ENCODE peak calls at places on chromosomes 5 and 9, in seven cellular contexts. One of them, this sample, is unnamed.

GRCh38 chr5:36300927-36301540 is 668 bp downstream of the RANBP3L start:
- DNase-seq in heart right ventricle: no peak
- DNase-seq in left lung: no peak
- DNase-seq in breast epithelium: no peak
- DNase-seq in pancreas: peak; percentile 29
- DNase-seq in upper lobe of left lung: no peak
- DNase-seq in endodermal cell: no peak
- DNase-seq in this sample: no peak

GRCh38 chr9:135648494-135649410 is 9.4 kb upstream of the GLT6D1 start:
- DNase-seq in heart right ventricle: no peak
- DNase-seq in endodermal cell: peak; percentile 68
- DNase-seq in breast epithelium: no peak
- DNase-seq in upper lobe of left lung: no peak
- DNase-seq in left lung: no peak
- DNase-seq in pancreas: no peak
- DNase-seq in this sample: no peak

GRCh38 chr5:76145945-76146344 is 62.8 kb downstream of the SV2C start:
- DNase-seq in heart right ventricle: no peak
- DNase-seq in left lung: no peak
- DNase-seq in upper lobe of left lung: no peak
- DNase-seq in breast epithelium: no peak
- DNase-seq in endodermal cell: peak; percentile 82
- DNase-seq in pancreas: no peak
- DNase-seq in this sample: peak; percentile 46

GRCh38 chr9:132451276-132451675 is 41.3 kb downstream of the CFAP77 start:
- DNase-seq in endodermal cell: no peak
- DNase-seq in left lung: no peak
- DNase-seq in pancreas: no peak
- DNase-seq in upper lobe of left lung: no peak
- DNase-seq in breast epithelium: no peak
- DNase-seq in heart right ventricle: no peak
- DNase-seq in this sample: no peak

GRCh38 chr5:109350537-109351270 is 59.1 kb downstream of the PJA2 start:
- DNase-seq in endodermal cell: no peak
- DNase-seq in breast epithelium: no peak
- DNase-seq in heart right ventricle: no peak
- DNase-seq in left lung: no peak
- DNase-seq in pancreas: no peak
- DNase-seq in upper lobe of left lung: no peak
- DNase-seq in this sample: no peak

GRCh38 chr9:126704157-126704941 is 90.6 kb downstream of the LMX1B start:
- DNase-seq in breast epithelium: peak; percentile 38
- DNase-seq in pancreas: peak; percentile 54
- DNase-seq in endodermal cell: peak; percentile 79
- DNase-seq in left lung: no peak
- DNase-seq in upper lobe of left lung: peak; percentile 18
- DNase-seq in heart right ventricle: no peak
- DNase-seq in this sample: no peak

GRCh38 chr9:136370687-136371530 is 2.6 kb downstream of the CARD9 start:
- DNase-seq in breast epithelium: no peak
- DNase-seq in endodermal cell: no peak
- DNase-seq in pancreas: no peak
- DNase-seq in heart right ventricle: no peak
- DNase-seq in upper lobe of left lung: no peak
- DNase-seq in left lung: no peak
- DNase-seq in this sample: no peak

GRCh38 chr9:99868845-99869244 is 37.6 kb upstream of the STX17 start:
- DNase-seq in endodermal cell: no peak
- DNase-seq in heart right ventricle: no peak
- DNase-seq in breast epithelium: no peak
- DNase-seq in pancreas: no peak
- DNase-seq in left lung: no peak
- DNase-seq in upper lobe of left lung: no peak
- DNase-seq in this sample: no peak

GRCh38 chr9:34382879-34383278 is 6.2 kb upstream of the MYORG start:
- DNase-seq in heart right ventricle: no peak
- DNase-seq in breast epithelium: no peak
- DNase-seq in endodermal cell: peak; percentile 22
- DNase-seq in pancreas: no peak
- DNase-seq in upper lobe of left lung: no peak
- DNase-seq in left lung: no peak
- DNase-seq in this sample: no peak

GRCh38 chr9:18920141-18920611 is 112.8 kb downstream of the SAXO1 start:
- DNase-seq in upper lobe of left lung: no peak
- DNase-seq in endodermal cell: no peak
- DNase-seq in breast epithelium: no peak
- DNase-seq in pancreas: no peak
- DNase-seq in left lung: no peak
- DNase-seq in heart right ventricle: no peak
- DNase-seq in this sample: no peak

GRCh38 chr5:95823241-95823737 is 763 bp upstream of the GLRX start:
- DNase-seq in pancreas: no peak
- DNase-seq in endodermal cell: peak; percentile 53
- DNase-seq in heart right ventricle: no peak
- DNase-seq in breast epithelium: no peak
- DNase-seq in left lung: no peak
- DNase-seq in upper lobe of left lung: no peak
- DNase-seq in this sample: no peak

GRCh38 chr9:104009853-104010252 is 84.3 kb upstream of the SMC2 start:
- DNase-seq in pancreas: no peak
- DNase-seq in endodermal cell: no peak
- DNase-seq in heart right ventricle: no peak
- DNase-seq in upper lobe of left lung: no peak
- DNase-seq in breast epithelium: no peak
- DNase-seq in left lung: no peak
- DNase-seq in this sample: no peak

GRCh38 chr5:5017827-5018559 is 122.1 kb upstream of the ADAMTS16 start:
- DNase-seq in left lung: no peak
- DNase-seq in pancreas: no peak
- DNase-seq in endodermal cell: no peak
- DNase-seq in upper lobe of left lung: no peak
- DNase-seq in breast epithelium: no peak
- DNase-seq in heart right ventricle: no peak
- DNase-seq in this sample: no peak

GRCh38 chr9:93080406-93080805 is 15.6 kb upstream of the CARD19 start:
- DNase-seq in pancreas: peak; percentile 35
- DNase-seq in upper lobe of left lung: peak; percentile 14
- DNase-seq in left lung: peak; percentile 60
- DNase-seq in breast epithelium: no peak
- DNase-seq in endodermal cell: peak; percentile 28
- DNase-seq in heart right ventricle: no peak
- DNase-seq in this sample: no peak

GRCh38 chr5:96655506-96655905 is 6.7 kb upstream of the CAST start:
- DNase-seq in upper lobe of left lung: no peak
- DNase-seq in endodermal cell: no peak
- DNase-seq in pancreas: no peak
- DNase-seq in breast epithelium: no peak
- DNase-seq in left lung: no peak
- DNase-seq in heart right ventricle: no peak
- DNase-seq in this sample: no peak

GRCh38 chr5:110335361-110336046 is 391.0 kb downstream of the TMEM232 start:
- DNase-seq in endodermal cell: no peak
- DNase-seq in heart right ventricle: no peak
- DNase-seq in breast epithelium: no peak
- DNase-seq in left lung: no peak
- DNase-seq in pancreas: no peak
- DNase-seq in upper lobe of left lung: no peak
- DNase-seq in this sample: no peak

GRCh38 chr5:4572713-4573112 is 567.4 kb upstream of the ADAMTS16 start:
- DNase-seq in heart right ventricle: no peak
- DNase-seq in pancreas: no peak
- DNase-seq in endodermal cell: no peak
- DNase-seq in upper lobe of left lung: no peak
- DNase-seq in left lung: no peak
- DNase-seq in breast epithelium: no peak
- DNase-seq in this sample: no peak

GRCh38 chr5:173973614-173973969 is 15.4 kb upstream of the C5orf47 start:
- DNase-seq in heart right ventricle: no peak
- DNase-seq in endodermal cell: peak; percentile 80
- DNase-seq in breast epithelium: no peak
- DNase-seq in upper lobe of left lung: peak; percentile 60
- DNase-seq in pancreas: peak; percentile 82
- DNase-seq in left lung: peak; percentile 80
- DNase-seq in this sample: peak; percentile 62

GRCh38 chr9:97853844-97854695 is 1.0 kb downstream of the FOXE1 start:
- DNase-seq in heart right ventricle: no peak
- DNase-seq in breast epithelium: no peak
- DNase-seq in upper lobe of left lung: no peak
- DNase-seq in endodermal cell: peak; percentile 87
- DNase-seq in left lung: peak; percentile 84
- DNase-seq in pancreas: no peak
- DNase-seq in this sample: no peak

GRCh38 chr5:168425997-168426863 is 60.0 kb upstream of the RARS1 start:
- DNase-seq in heart right ventricle: no peak
- DNase-seq in breast epithelium: no peak
- DNase-seq in left lung: no peak
- DNase-seq in upper lobe of left lung: no peak
- DNase-seq in pancreas: no peak
- DNase-seq in endodermal cell: no peak
- DNase-seq in this sample: no peak

GRCh38 chr5:179263391-179264052 is 81.7 kb downstream of the ADAMTS2 start:
- DNase-seq in pancreas: no peak
- DNase-seq in upper lobe of left lung: peak; percentile 19
- DNase-seq in endodermal cell: peak; percentile 35
- DNase-seq in left lung: peak; percentile 73
- DNase-seq in breast epithelium: no peak
- DNase-seq in heart right ventricle: no peak
- DNase-seq in this sample: peak; percentile 20

GRCh38 chr9:130234340-130235260 is 31.0 kb upstream of the HMCN2 start:
- DNase-seq in left lung: no peak
- DNase-seq in breast epithelium: no peak
- DNase-seq in endodermal cell: no peak
- DNase-seq in pancreas: no peak
- DNase-seq in heart right ventricle: no peak
- DNase-seq in upper lobe of left lung: no peak
- DNase-seq in this sample: no peak

GRCh38 chr9:37503736-37504135 is 18.0 kb downstream of the POLR1E start:
- DNase-seq in breast epithelium: no peak
- DNase-seq in left lung: no peak
- DNase-seq in pancreas: no peak
- DNase-seq in upper lobe of left lung: peak; percentile 41
- DNase-seq in endodermal cell: no peak
- DNase-seq in heart right ventricle: no peak
- DNase-seq in this sample: no peak

GRCh38 chr9:79984429-79985067 is 412.8 kb downstream of the TLE4 start:
- DNase-seq in endodermal cell: no peak
- DNase-seq in left lung: no peak
- DNase-seq in heart right ventricle: no peak
- DNase-seq in upper lobe of left lung: no peak
- DNase-seq in breast epithelium: no peak
- DNase-seq in pancreas: no peak
- DNase-seq in this sample: no peak

GRCh38 chr5:124867064-124867707 is 120.7 kb upstream of the ZNF608 start:
- DNase-seq in upper lobe of left lung: no peak
- DNase-seq in endodermal cell: no peak
- DNase-seq in pancreas: no peak
- DNase-seq in heart right ventricle: no peak
- DNase-seq in breast epithelium: no peak
- DNase-seq in left lung: no peak
- DNase-seq in this sample: no peak

GRCh38 chr9:8651830-8652229 is 852.3 kb upstream of the DMAC1 start:
- DNase-seq in breast epithelium: no peak
- DNase-seq in upper lobe of left lung: no peak
- DNase-seq in left lung: no peak
- DNase-seq in endodermal cell: no peak
- DNase-seq in heart right ventricle: no peak
- DNase-seq in pancreas: no peak
- DNase-seq in this sample: no peak
- H3K4me3 ChIP-seq in breast epithelium: no peak overlapping the region
- H3K4me3 ChIP-seq in upper lobe of left lung: no peak overlapping the region
- H3K4me3 ChIP-seq in left lung: no peak overlapping the region
- H3K4me3 ChIP-seq in endodermal cell: no peak overlapping the region
- H3K4me3 ChIP-seq in heart right ventricle: no peak overlapping the region
- H3K4me3 ChIP-seq in pancreas: no peak overlapping the region
- H3K4me3 ChIP-seq in this sample: no peak overlapping the region

GRCh38 chr5:150782850-150783249 is 4.3 kb downstream of the SMIM3 start:
- DNase-seq in upper lobe of left lung: no peak
- DNase-seq in breast epithelium: no peak
- DNase-seq in left lung: no peak
- DNase-seq in heart right ventricle: no peak
- DNase-seq in pancreas: no peak
- DNase-seq in endodermal cell: no peak
- DNase-seq in this sample: no peak
- H3K4me1 ChIP-seq in upper lobe of left lung: peaks cover 49% of the 10 kb centered on the region
- H3K4me1 ChIP-seq in breast epithelium: peaks cover 9% of the 10 kb centered on the region
- H3K4me1 ChIP-seq in left lung: peaks cover 30% of the 10 kb centered on the region
- H3K4me1 ChIP-seq in heart right ventricle: peaks cover 9% of the 10 kb centered on the region
- H3K4me1 ChIP-seq in pancreas: peaks cover 17% of the 10 kb centered on the region
- H3K4me1 ChIP-seq in endodermal cell: peaks cover 10% of the 10 kb centered on the region
- H3K4me1 ChIP-seq in this sample: peaks cover 40% of the 10 kb centered on the region

GRCh38 chr5:113614191-113614590 is 100.7 kb downstream of the YTHDC2 start:
- DNase-seq in heart right ventricle: no peak
- DNase-seq in left lung: no peak
- DNase-seq in upper lobe of left lung: no peak
- DNase-seq in endodermal cell: no peak
- DNase-seq in breast epithelium: no peak
- DNase-seq in pancreas: no peak
- DNase-seq in this sample: no peak

GRCh38 chr5:113607361-113607760 is 93.9 kb downstream of the YTHDC2 start:
- DNase-seq in endodermal cell: no peak
- DNase-seq in breast epithelium: no peak
- DNase-seq in left lung: no peak
- DNase-seq in heart right ventricle: no peak
- DNase-seq in upper lobe of left lung: no peak
- DNase-seq in pancreas: no peak
- DNase-seq in this sample: no peak

GRCh38 chr5:113615708-113616107 is 102.2 kb downstream of the YTHDC2 start:
- DNase-seq in left lung: no peak
- DNase-seq in endodermal cell: no peak
- DNase-seq in pancreas: no peak
- DNase-seq in heart right ventricle: no peak
- DNase-seq in breast epithelium: no peak
- DNase-seq in upper lobe of left lung: no peak
- DNase-seq in this sample: no peak

GRCh38 chr5:113608113-113608551 is 94.6 kb downstream of the YTHDC2 start:
- DNase-seq in upper lobe of left lung: no peak
- DNase-seq in breast epithelium: no peak
- DNase-seq in pancreas: no peak
- DNase-seq in endodermal cell: no peak
- DNase-seq in left lung: no peak
- DNase-seq in heart right ventricle: no peak
- DNase-seq in this sample: no peak

GRCh38 chr5:113612060-113612496 is 98.6 kb downstream of the YTHDC2 start:
- DNase-seq in upper lobe of left lung: no peak
- DNase-seq in endodermal cell: no peak
- DNase-seq in pancreas: no peak
- DNase-seq in breast epithelium: no peak
- DNase-seq in left lung: no peak
- DNase-seq in heart right ventricle: no peak
- DNase-seq in this sample: no peak
- TF ChIP-seq CTCF in upper lobe of left lung: no peak
- TF ChIP-seq CTCF in endodermal cell: peak; percentile 83
- TF ChIP-seq CTCF in pancreas: peak; percentile 67
- TF ChIP-seq CTCF in breast epithelium: peak; percentile 52
- TF ChIP-seq CTCF in left lung: peak; percentile 56
- TF ChIP-seq CTCF in heart right ventricle: peak; percentile 64
- TF ChIP-seq CTCF in this sample: peak; percentile 17

DNA sequence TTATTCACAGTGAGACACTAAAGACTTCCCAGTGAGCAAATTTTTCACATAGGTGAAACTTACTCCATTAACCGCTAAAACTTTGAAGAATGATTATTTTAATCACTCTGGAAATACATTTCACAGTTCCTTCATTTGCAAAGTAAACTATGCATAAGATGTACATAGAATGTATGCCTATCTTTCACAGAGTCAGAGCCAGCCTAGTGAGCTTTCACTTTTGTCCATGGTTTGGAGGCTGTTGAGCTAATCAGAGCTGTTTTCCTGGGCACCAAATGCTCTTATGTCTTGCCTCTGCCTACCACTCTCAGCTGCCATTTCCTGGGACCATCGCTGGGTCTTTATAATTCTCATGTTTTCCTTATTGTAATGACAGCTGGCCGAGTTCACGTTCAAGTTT is 67.3 kb downstream of the PDE8B start:
- DNase-seq in pancreas: no peak
- DNase-seq in left lung: no peak
- DNase-seq in breast epithelium: no peak
- DNase-seq in endodermal cell: no peak
- DNase-seq in heart right ventricle: no peak
- DNase-seq in upper lobe of left lung: no peak
- DNase-seq in this sample: no peak
- H3K4me3 ChIP-seq in pancreas: no peak overlapping the region
- H3K4me3 ChIP-seq in left lung: no peak overlapping the region
- H3K4me3 ChIP-seq in breast epithelium: no peak overlapping the region
- H3K4me3 ChIP-seq in endodermal cell: no peak overlapping the region
- H3K4me3 ChIP-seq in heart right ventricle: no peak overlapping the region
- H3K4me3 ChIP-seq in upper lobe of left lung: no peak overlapping the region
- H3K4me3 ChIP-seq in this sample: no peak overlapping the region

This sample was measured in Caco-2.